ENCODE peak calls at places on chromosomes 4 and X, in eight cellular contexts. One of them, this sample, is unnamed.

GRCh38 chr4:55635282-55635681 is 816 bp downstream of the NMU start:
- DNase-seq in glutamatergic neuron: peak; percentile 16
- DNase-seq in adrenal gland: no peak
- DNase-seq in AG09319: no peak
- DNase-seq in CD4-positive, alpha-beta T cell: no peak
- DNase-seq in CD8-positive, alpha-beta T cell: no peak
- DNase-seq in astrocyte: no peak
- DNase-seq in WTC11: no peak
- DNase-seq in this sample: no peak

GRCh38 chrX:63434665-63435064 is 83.5 kb upstream of the SPIN4 start:
- DNase-seq in glutamatergic neuron: no peak
- DNase-seq in adrenal gland: peak; percentile 35
- DNase-seq in AG09319: no peak
- DNase-seq in CD4-positive, alpha-beta T cell: no peak
- DNase-seq in CD8-positive, alpha-beta T cell: no peak
- DNase-seq in astrocyte: peak; percentile 44
- DNase-seq in WTC11: peak; percentile 19
- DNase-seq in this sample: no peak

GRCh38 chrX:15530318-15530717 is 29.7 kb downstream of the BMX start:
- DNase-seq in glutamatergic neuron: no peak
- DNase-seq in adrenal gland: no peak
- DNase-seq in AG09319: no peak
- DNase-seq in CD4-positive, alpha-beta T cell: no peak
- DNase-seq in CD8-positive, alpha-beta T cell: no peak
- DNase-seq in astrocyte: no peak
- DNase-seq in WTC11: no peak
- DNase-seq in this sample: no peak

GRCh38 chrX:2711441-2711840 is 20.3 kb downstream of the CD99 start:
- DNase-seq in glutamatergic neuron: no peak
- DNase-seq in adrenal gland: no peak
- DNase-seq in AG09319: no peak
- DNase-seq in CD4-positive, alpha-beta T cell: no peak
- DNase-seq in CD8-positive, alpha-beta T cell: no peak
- DNase-seq in astrocyte: no peak
- DNase-seq in WTC11: no peak
- DNase-seq in this sample: no peak

GRCh38 chr4:932713-933070 is 432 bp downstream of the TMEM175 start:
- DNase-seq in glutamatergic neuron: peak; percentile 49
- DNase-seq in adrenal gland: no peak
- DNase-seq in AG09319: no peak
- DNase-seq in CD4-positive, alpha-beta T cell: no peak
- DNase-seq in CD8-positive, alpha-beta T cell: no peak
- DNase-seq in astrocyte: peak; percentile 32
- DNase-seq in WTC11: no peak
- DNase-seq in this sample: no peak

GRCh38 chr4:88765729-88766128 is 68.1 kb upstream of the NAP1L5 start:
- DNase-seq in glutamatergic neuron: no peak
- DNase-seq in adrenal gland: peak; percentile 67
- DNase-seq in AG09319: peak; percentile 30
- DNase-seq in CD4-positive, alpha-beta T cell: no peak
- DNase-seq in CD8-positive, alpha-beta T cell: no peak
- DNase-seq in astrocyte: peak; percentile 87
- DNase-seq in WTC11: no peak
- DNase-seq in this sample: peak; percentile 33

GRCh38 chrX:120377179-120377578 is 15.3 kb downstream of the ATP1B4 start:
- DNase-seq in glutamatergic neuron: no peak
- DNase-seq in adrenal gland: no peak
- DNase-seq in AG09319: no peak
- DNase-seq in CD4-positive, alpha-beta T cell: no peak
- DNase-seq in CD8-positive, alpha-beta T cell: no peak
- DNase-seq in astrocyte: no peak
- DNase-seq in WTC11: no peak
- DNase-seq in this sample: no peak

GRCh38 chrX:108219949-108220601 is 128.5 kb downstream of the ATG4A start:
- DNase-seq in glutamatergic neuron: no peak
- DNase-seq in adrenal gland: no peak
- DNase-seq in AG09319: no peak
- DNase-seq in CD4-positive, alpha-beta T cell: no peak
- DNase-seq in CD8-positive, alpha-beta T cell: no peak
- DNase-seq in astrocyte: no peak
- DNase-seq in WTC11: no peak
- DNase-seq in this sample: no peak

GRCh38 chr4:148006025-148006424 is 274.1 kb downstream of the ARHGAP10 start:
- DNase-seq in glutamatergic neuron: no peak
- DNase-seq in adrenal gland: no peak
- DNase-seq in AG09319: no peak
- DNase-seq in CD4-positive, alpha-beta T cell: no peak
- DNase-seq in CD8-positive, alpha-beta T cell: no peak
- DNase-seq in astrocyte: no peak
- DNase-seq in WTC11: no peak
- DNase-seq in this sample: no peak

GRCh38 chr4:1502501-1502886 is 96.3 kb upstream of the NKX1-1 start:
- DNase-seq in glutamatergic neuron: no peak
- DNase-seq in adrenal gland: no peak
- DNase-seq in AG09319: no peak
- DNase-seq in CD4-positive, alpha-beta T cell: no peak
- DNase-seq in CD8-positive, alpha-beta T cell: no peak
- DNase-seq in astrocyte: no peak
- DNase-seq in WTC11: no peak
- DNase-seq in this sample: no peak

GRCh38 chrX:18698762-18699650 is 8.4 kb upstream of the PPEF1 start:
- DNase-seq in glutamatergic neuron: no peak
- DNase-seq in adrenal gland: no peak
- DNase-seq in AG09319: no peak
- DNase-seq in CD4-positive, alpha-beta T cell: no peak
- DNase-seq in CD8-positive, alpha-beta T cell: no peak
- DNase-seq in astrocyte: no peak
- DNase-seq in WTC11: no peak
- DNase-seq in this sample: no peak

GRCh38 chrX:154002215-154002719 is 17.4 kb downstream of the IRAK1 start:
- DNase-seq in glutamatergic neuron: no peak
- DNase-seq in adrenal gland: peak; percentile 69
- DNase-seq in AG09319: peak; percentile 75
- DNase-seq in CD4-positive, alpha-beta T cell: no peak
- DNase-seq in CD8-positive, alpha-beta T cell: no peak
- DNase-seq in astrocyte: peak; percentile 72
- DNase-seq in WTC11: no peak
- DNase-seq in this sample: no peak

GRCh38 chr4:22237155-22237751 is 278.6 kb downstream of the ADGRA3 start:
- DNase-seq in glutamatergic neuron: peak; percentile 80
- DNase-seq in adrenal gland: peak; percentile 26
- DNase-seq in AG09319: no peak
- DNase-seq in CD4-positive, alpha-beta T cell: peak; percentile 13
- DNase-seq in CD8-positive, alpha-beta T cell: peak; percentile 0
- DNase-seq in astrocyte: no peak
- DNase-seq in WTC11: peak; percentile 91
- DNase-seq in this sample: no peak

GRCh38 chr4:94354474-94354896 is 11.8 kb upstream of the HPGDS start:
- DNase-seq in glutamatergic neuron: no peak
- DNase-seq in adrenal gland: no peak
- DNase-seq in AG09319: no peak
- DNase-seq in CD4-positive, alpha-beta T cell: no peak
- DNase-seq in CD8-positive, alpha-beta T cell: no peak
- DNase-seq in astrocyte: no peak
- DNase-seq in WTC11: no peak
- DNase-seq in this sample: no peak

GRCh38 chr4:128639586-128640270 is 169.8 kb upstream of the JADE1 start:
- DNase-seq in glutamatergic neuron: no peak
- DNase-seq in adrenal gland: no peak
- DNase-seq in AG09319: no peak
- DNase-seq in CD4-positive, alpha-beta T cell: no peak
- DNase-seq in CD8-positive, alpha-beta T cell: no peak
- DNase-seq in astrocyte: peak; percentile 35
- DNase-seq in WTC11: no peak
- DNase-seq in this sample: no peak

GRCh38 chr4:85901500-85901899 is 426.6 kb downstream of the ARHGAP24 start:
- DNase-seq in glutamatergic neuron: no peak
- DNase-seq in adrenal gland: no peak
- DNase-seq in AG09319: no peak
- DNase-seq in CD4-positive, alpha-beta T cell: no peak
- DNase-seq in CD8-positive, alpha-beta T cell: no peak
- DNase-seq in astrocyte: no peak
- DNase-seq in WTC11: no peak
- DNase-seq in this sample: no peak

GRCh38 chr4:47122592-47123291 is 91.4 kb downstream of the GABRB1 start:
- DNase-seq in glutamatergic neuron: peak; percentile 66
- DNase-seq in adrenal gland: peak; percentile 69
- DNase-seq in AG09319: peak; percentile 4
- DNase-seq in CD4-positive, alpha-beta T cell: peak; percentile 5
- DNase-seq in CD8-positive, alpha-beta T cell: no peak
- DNase-seq in astrocyte: peak; percentile 54
- DNase-seq in WTC11: peak; percentile 75
- DNase-seq in this sample: peak; percentile 48

GRCh38 chr4:149709640-149710039 is 106.0 kb downstream of the IQCM start:
- DNase-seq in glutamatergic neuron: no peak
- DNase-seq in adrenal gland: no peak
- DNase-seq in AG09319: no peak
- DNase-seq in CD4-positive, alpha-beta T cell: no peak
- DNase-seq in CD8-positive, alpha-beta T cell: no peak
- DNase-seq in astrocyte: peak; percentile 31
- DNase-seq in WTC11: no peak
- DNase-seq in this sample: no peak

GRCh38 chr4:98929341-98930267 is 671 bp upstream of the EIF4E start:
- DNase-seq in glutamatergic neuron: peak; percentile 23
- DNase-seq in adrenal gland: peak; percentile 82
- DNase-seq in AG09319: peak; percentile 65
- DNase-seq in CD4-positive, alpha-beta T cell: peak; percentile 13
- DNase-seq in CD8-positive, alpha-beta T cell: no peak
- DNase-seq in astrocyte: peak; percentile 98
- DNase-seq in WTC11: peak; percentile 25
- DNase-seq in this sample: peak; percentile 64

DNA sequence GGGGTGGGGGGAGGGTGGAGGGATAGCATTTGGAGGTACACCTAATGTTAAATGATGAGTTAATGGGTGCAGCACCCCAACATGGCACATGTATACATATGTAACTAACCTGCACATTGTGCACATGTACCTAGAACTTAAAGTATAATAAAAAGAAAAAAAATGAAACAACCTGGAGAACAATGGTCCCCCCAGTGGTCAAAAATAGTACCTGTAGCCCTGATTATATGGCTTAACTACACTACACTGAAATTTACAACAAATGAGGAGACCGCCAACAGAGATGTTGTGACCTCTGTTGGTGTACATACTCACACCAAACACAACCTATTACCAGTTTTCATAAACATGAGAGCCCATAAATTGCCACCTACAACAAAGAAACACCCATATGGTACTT is 7.3 kb upstream of the MAGEE1 start:
- DNase-seq in glutamatergic neuron: no peak
- DNase-seq in adrenal gland: no peak
- DNase-seq in AG09319: no peak
- DNase-seq in CD4-positive, alpha-beta T cell: no peak
- DNase-seq in CD8-positive, alpha-beta T cell: no peak
- DNase-seq in astrocyte: no peak
- DNase-seq in WTC11: no peak
- DNase-seq in this sample: no peak
- TF ChIP-seq CTCF in glutamatergic neuron: no peak
- TF ChIP-seq CTCF in adrenal gland: no peak
- TF ChIP-seq CTCF in AG09319: peak; percentile 19
- TF ChIP-seq CTCF in CD4-positive, alpha-beta T cell: no peak
- TF ChIP-seq CTCF in CD8-positive, alpha-beta T cell: peak; percentile 29
- TF ChIP-seq CTCF in astrocyte: no peak
- TF ChIP-seq CTCF in WTC11: no peak
- TF ChIP-seq CTCF in this sample: no peak

DNA sequence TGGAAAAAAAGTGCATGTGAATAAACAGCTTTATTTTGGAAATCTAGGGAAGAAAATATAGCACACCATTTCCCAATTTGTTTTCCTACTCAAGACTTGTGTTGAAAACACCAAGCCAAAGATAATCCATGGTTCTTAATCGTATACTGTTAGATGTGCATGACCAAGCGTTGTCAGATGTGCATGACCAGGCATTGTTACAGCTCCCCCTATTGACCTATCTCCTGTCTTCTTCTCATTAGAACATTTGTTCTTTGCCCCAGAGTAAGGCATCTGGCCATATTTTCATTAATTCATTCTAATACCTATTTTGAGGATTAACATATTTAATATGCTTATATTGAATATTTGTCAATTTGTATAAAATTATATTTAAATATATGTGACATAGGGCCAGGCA is 14.4 kb upstream of the VCX start:
- DNase-seq in glutamatergic neuron: no peak
- DNase-seq in adrenal gland: no peak
- DNase-seq in AG09319: no peak
- DNase-seq in CD4-positive, alpha-beta T cell: no peak
- DNase-seq in CD8-positive, alpha-beta T cell: no peak
- DNase-seq in astrocyte: no peak
- DNase-seq in WTC11: no peak
- DNase-seq in this sample: no peak
- TF ChIP-seq CTCF in glutamatergic neuron: no peak
- TF ChIP-seq CTCF in adrenal gland: no peak
- TF ChIP-seq CTCF in AG09319: no peak
- TF ChIP-seq CTCF in CD4-positive, alpha-beta T cell: no peak
- TF ChIP-seq CTCF in CD8-positive, alpha-beta T cell: no peak
- TF ChIP-seq CTCF in astrocyte: no peak
- TF ChIP-seq CTCF in WTC11: no peak
- TF ChIP-seq CTCF in this sample: peak; percentile 37

GRCh38 chrX:110315541-110315940 is 2.3 kb downstream of the AMMECR1 start:
- DNase-seq in glutamatergic neuron: no peak
- DNase-seq in adrenal gland: no peak
- DNase-seq in AG09319: no peak
- DNase-seq in CD4-positive, alpha-beta T cell: no peak
- DNase-seq in CD8-positive, alpha-beta T cell: no peak
- DNase-seq in astrocyte: peak; percentile 20
- DNase-seq in WTC11: no peak
- DNase-seq in this sample: no peak

GRCh38 chrX:110311437-110312230 is 6.3 kb downstream of the AMMECR1 start:
- DNase-seq in glutamatergic neuron: no peak
- DNase-seq in adrenal gland: no peak
- DNase-seq in AG09319: no peak
- DNase-seq in CD4-positive, alpha-beta T cell: no peak
- DNase-seq in CD8-positive, alpha-beta T cell: no peak
- DNase-seq in astrocyte: no peak
- DNase-seq in WTC11: no peak
- DNase-seq in this sample: no peak

GRCh38 chrX:110310896-110311295 is 7.0 kb downstream of the AMMECR1 start:
- DNase-seq in glutamatergic neuron: no peak
- DNase-seq in adrenal gland: no peak
- DNase-seq in AG09319: no peak
- DNase-seq in CD4-positive, alpha-beta T cell: no peak
- DNase-seq in CD8-positive, alpha-beta T cell: no peak
- DNase-seq in astrocyte: no peak
- DNase-seq in WTC11: no peak
- DNase-seq in this sample: no peak

GRCh38 chrX:110304884-110305283 is 13.0 kb downstream of the AMMECR1 start:
- DNase-seq in glutamatergic neuron: no peak
- DNase-seq in adrenal gland: no peak
- DNase-seq in AG09319: no peak
- DNase-seq in CD4-positive, alpha-beta T cell: no peak
- DNase-seq in CD8-positive, alpha-beta T cell: no peak
- DNase-seq in astrocyte: no peak
- DNase-seq in WTC11: no peak
- DNase-seq in this sample: no peak

GRCh38 chrX:110310000-110310790 is 7.7 kb downstream of the AMMECR1 start:
- DNase-seq in glutamatergic neuron: no peak
- DNase-seq in adrenal gland: no peak
- DNase-seq in AG09319: no peak
- DNase-seq in CD4-positive, alpha-beta T cell: no peak
- DNase-seq in CD8-positive, alpha-beta T cell: no peak
- DNase-seq in astrocyte: no peak
- DNase-seq in WTC11: no peak
- DNase-seq in this sample: no peak
- TF ChIP-seq CTCF in glutamatergic neuron: no peak
- TF ChIP-seq CTCF in adrenal gland: no peak
- TF ChIP-seq CTCF in AG09319: no peak
- TF ChIP-seq CTCF in CD4-positive, alpha-beta T cell: no peak
- TF ChIP-seq CTCF in CD8-positive, alpha-beta T cell: no peak
- TF ChIP-seq CTCF in astrocyte: no peak
- TF ChIP-seq CTCF in WTC11: no peak
- TF ChIP-seq CTCF in this sample: no peak

GRCh38 chr4:37434469-37434868 is 189.9 kb downstream of the NWD2 start:
- DNase-seq in glutamatergic neuron: no peak
- DNase-seq in adrenal gland: no peak
- DNase-seq in AG09319: no peak
- DNase-seq in CD4-positive, alpha-beta T cell: no peak
- DNase-seq in CD8-positive, alpha-beta T cell: no peak
- DNase-seq in astrocyte: no peak
- DNase-seq in WTC11: no peak
- DNase-seq in this sample: no peak
- TF ChIP-seq CTCF in glutamatergic neuron: no peak
- TF ChIP-seq CTCF in adrenal gland: no peak
- TF ChIP-seq CTCF in AG09319: no peak
- TF ChIP-seq CTCF in CD4-positive, alpha-beta T cell: no peak
- TF ChIP-seq CTCF in CD8-positive, alpha-beta T cell: no peak
- TF ChIP-seq CTCF in astrocyte: no peak
- TF ChIP-seq CTCF in WTC11: no peak
- TF ChIP-seq CTCF in this sample: peak; percentile 11